ENCODE peak calls at places on chromosomes 2 and 18, in six cellular contexts. E, I, D, V, L and F are unnamed samples.

GRCh38 chr2:10909050-10909995 is 2.4 kb upstream of the KCNF1 start:
- DNase-seq in L (peak), E (peak), D (peak), V (peak), I (peak), F (peak)

GRCh38 chr18:11246883-11247282 is 97.5 kb upstream of the PIEZO2 start:
- DNase-seq in E (no peak), L (no peak), V (no peak), I (no peak), D (no peak), F (no peak)

GRCh38 chr2:180705551-180705950 is 274.9 kb upstream of the UBE2E3 start:
- DNase-seq in V (no peak), D (no peak), L (no peak), E (no peak), I (no peak), F (no peak)

GRCh38 chr2:26945991-26946750 is 24.3 kb upstream of the MAPRE3 start:
- DNase-seq in V (no peak), E (no peak), D (no peak), L (no peak), I (no peak), F (no peak)

GRCh38 chr2:233830111-233830760 is 24.1 kb downstream of the HJURP start:
- DNase-seq in D (no peak), I (no peak), V (no peak), E (no peak), L (no peak), F (no peak)

GRCh38 chr2:161954103-161954502 is 119.9 kb downstream of the DPP4 start:
- DNase-seq in V (no peak), L (no peak), E (no peak), D (peak), I (no peak), F (no peak)

GRCh38 chr18:77250501-77250925 is 865 bp downstream of the GALR1 start:
- DNase-seq in V (no peak), E (peak), D (no peak), L (peak), I (no peak), F (no peak)

GRCh38 chr2:9968940-9969497 is 17.5 kb downstream of the GRHL1 start:
- DNase-seq in D (no peak), L (no peak), I (no peak), E (no peak), V (no peak), F (no peak)

GRCh38 chr2:200130762-200131166 is 175.4 kb downstream of the MAIP1 start:
- DNase-seq in V (no peak), I (no peak), L (no peak), D (no peak), E (no peak), F (no peak)

GRCh38 chr18:79708412-79708811 is 28.8 kb downstream of the CTDP1 start:
- DNase-seq in I (no peak), V (no peak), D (no peak), L (no peak), E (no peak), F (no peak)

GRCh38 chr18:68244786-68245185 is 470.1 kb downstream of the TMX3 start:
- DNase-seq in L (no peak), V (no peak), E (no peak), I (no peak), D (no peak), F (no peak)

GRCh38 chr2:236576978-236577377 is 7.4 kb downstream of the ACKR3 start:
- DNase-seq in D (no peak), E (no peak), V (no peak), I (no peak), L (no peak), F (no peak)

GRCh38 chr2:10173258-10174005 is 50.9 kb downstream of the RRM2 start:
- DNase-seq in I (no peak), E (no peak), L (no peak), D (no peak), V (no peak), F (no peak)

GRCh38 chr2:215899111-215900074 is 114.0 kb downstream of the MREG start:
- DNase-seq in V (no peak), L (no peak), D (no peak), E (no peak), I (no peak), F (no peak)

GRCh38 chr2:31234690-31235503 is 945 bp downstream of the EHD3 start:
- DNase-seq in E (no peak), V (no peak), D (no peak), I (no peak), L (no peak), F (no peak)

GRCh38 chr2:182824056-182824758 is 42.2 kb downstream of the FRZB start:
- DNase-seq in I (no peak), D (no peak), L (no peak), E (no peak), V (no peak), F (no peak)

GRCh38 chr18:50203801-50204604 is 9.1 kb upstream of the MYO5B start:
- DNase-seq in D (peak), E (peak), L (peak), I (peak), V (peak), F (peak)

GRCh38 chr2:76120176-76120575 is 409.5 kb upstream of the GCFC2 start:
- DNase-seq in L (no peak), D (no peak), E (no peak), I (no peak), V (no peak), F (no peak)

GRCh38 chr2:74119912-74120825 is 27.5 kb downstream of the BOLA3 start:
- DNase-seq in D (peak), I (peak), L (peak), E (peak), V (peak), F (peak)

GRCh38 chr2:3648652-3649177 is 9.3 kb upstream of the ALLC start:
- DNase-seq in D (no peak), E (no peak), V (no peak), L (no peak), I (no peak), F (no peak)

GRCh38 chr18:34594243-34594642 is 115.9 kb upstream of the DTNA start:
- DNase-seq in L (no peak), E (no peak), D (no peak), V (no peak), I (no peak), F (no peak)

DNA sequence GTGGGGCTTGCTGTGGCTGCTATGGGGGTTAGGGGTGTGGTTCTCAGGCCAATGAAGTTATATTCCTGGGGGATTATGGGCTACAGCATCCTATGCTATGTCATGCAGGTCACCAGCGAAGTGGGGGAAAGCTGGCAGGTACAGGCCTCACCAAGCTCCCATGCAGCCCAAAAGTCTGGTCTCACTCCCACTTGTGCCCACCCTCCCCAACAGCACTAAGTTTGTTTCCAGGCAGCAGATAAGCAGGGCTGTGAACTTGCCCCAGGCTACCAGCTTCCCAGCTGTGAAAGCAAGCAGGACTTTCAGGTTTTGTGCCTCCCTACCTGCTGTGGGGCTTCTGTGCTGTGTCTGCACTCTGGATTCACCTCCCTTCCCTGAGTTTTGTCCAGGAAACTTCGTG is 469.7 kb downstream of the CPS1 start:
- DNase-seq in E (no peak), L (no peak), V (no peak), D (no peak), I (no peak), F (no peak)
- TF ChIP-seq JUN in E (no peak), L (no peak), V (no peak), D (no peak), I (no peak), F (no peak)

GRCh38 chr18:48098007-48098406 is 167.5 kb upstream of the SMAD2 start:
- DNase-seq in E (no peak), D (no peak), L (no peak), V (no peak), I (no peak), F (no peak)

GRCh38 chr18:48100168-48100495 is 169.7 kb upstream of the SMAD2 start:
- DNase-seq in E (no peak), D (no peak), V (no peak), L (no peak), I (no peak), F (no peak)

GRCh38 chr18:48098538-48098937 is 168.1 kb upstream of the SMAD2 start:
- DNase-seq in D (no peak), L (no peak), I (no peak), V (no peak), E (no peak), F (peak)

GRCh38 chr18:48099481-48100167 is 169.2 kb upstream of the SMAD2 start:
- DNase-seq in I (no peak), E (no peak), L (no peak), V (no peak), D (no peak), F (no peak)

GRCh38 chr18:48100712-48101165 is 170.3 kb upstream of the SMAD2 start:
- DNase-seq in E (peak), I (no peak), L (peak), V (no peak), D (no peak), F (no peak)
- TF ChIP-seq JUN in E (no peak), I (no peak), L (no peak), V (no peak), D (no peak), F (no peak)

GRCh38 chr18:30929065-30929464 is 113.5 kb downstream of the DSC3 start:
- DNase-seq in E (no peak), D (no peak), V (no peak), I (no peak), L (no peak), F (no peak)

GRCh38 chr18:30929718-30930117 is 112.8 kb downstream of the DSC3 start:
- DNase-seq in L (no peak), E (no peak), V (no peak), I (no peak), D (no peak), F (no peak)

GRCh38 chr18:30927517-30928075 is 114.9 kb downstream of the DSC3 start:
- DNase-seq in L (no peak), I (no peak), D (no peak), V (no peak), E (no peak), F (no peak)

GRCh38 chr18:30927042-30927441 is 115.5 kb downstream of the DSC3 start:
- DNase-seq in E (no peak), I (no peak), L (no peak), D (no peak), V (no peak), F (no peak)

GRCh38 chr18:30925795-30926194 is 116.7 kb downstream of the DSC3 start:
- DNase-seq in V (no peak), D (no peak), L (no peak), E (no peak), I (no peak), F (no peak)
- TF ChIP-seq JUN in V (no peak), D (no peak), L (no peak), E (no peak), I (no peak), F (no peak)

GRCh38 chr2:13654416-13654815 is 937.7 kb downstream of the TRIB2 start:
- DNase-seq in V (no peak), I (no peak), D (no peak), E (no peak), L (no peak), F (no peak)

GRCh38 chr2:13652531-13653313 is 936.0 kb downstream of the TRIB2 start:
- DNase-seq in V (no peak), I (no peak), L (no peak), E (no peak), D (no peak), F (no peak)

GRCh38 chr2:13651684-13652131 is 935.0 kb downstream of the TRIB2 start:
- DNase-seq in L (no peak), D (no peak), E (no peak), I (no peak), V (no peak), F (no peak)

DNA sequence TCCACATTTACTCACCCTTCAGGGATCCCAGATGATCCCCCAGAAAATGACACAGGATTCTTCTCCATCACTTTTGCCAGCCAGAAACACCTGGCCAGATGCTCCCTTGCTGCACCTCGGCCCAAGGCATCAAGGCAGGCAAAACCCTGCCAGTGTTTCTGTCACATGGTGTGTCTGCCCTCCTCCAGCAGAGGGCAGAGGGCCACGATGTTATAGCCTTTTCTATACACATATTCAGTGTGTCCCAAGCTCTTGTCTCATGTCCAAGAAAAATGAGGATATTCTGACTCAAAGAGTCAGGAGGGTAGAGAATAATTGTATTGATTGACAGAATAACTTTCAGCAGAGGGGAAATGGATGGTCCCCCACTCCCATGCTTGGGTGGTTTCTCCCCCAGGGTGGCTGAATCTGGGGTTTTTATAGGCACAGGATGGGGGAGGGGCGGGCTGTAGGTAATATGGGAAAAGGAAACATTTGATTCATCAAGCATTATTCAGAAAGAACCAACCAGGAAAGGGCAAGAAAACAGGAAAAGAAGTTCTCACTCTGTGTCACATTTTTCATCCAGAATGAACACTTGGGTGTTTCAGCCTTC is 933.9 kb downstream of the TRIB2 start:
- DNase-seq in L (no peak), E (peak), V (no peak), D (no peak), I (no peak), F (no peak)
- TF ChIP-seq JUN in L (no peak), E (no peak), V (no peak), D (no peak), I (no peak), F (no peak)

DNA sequence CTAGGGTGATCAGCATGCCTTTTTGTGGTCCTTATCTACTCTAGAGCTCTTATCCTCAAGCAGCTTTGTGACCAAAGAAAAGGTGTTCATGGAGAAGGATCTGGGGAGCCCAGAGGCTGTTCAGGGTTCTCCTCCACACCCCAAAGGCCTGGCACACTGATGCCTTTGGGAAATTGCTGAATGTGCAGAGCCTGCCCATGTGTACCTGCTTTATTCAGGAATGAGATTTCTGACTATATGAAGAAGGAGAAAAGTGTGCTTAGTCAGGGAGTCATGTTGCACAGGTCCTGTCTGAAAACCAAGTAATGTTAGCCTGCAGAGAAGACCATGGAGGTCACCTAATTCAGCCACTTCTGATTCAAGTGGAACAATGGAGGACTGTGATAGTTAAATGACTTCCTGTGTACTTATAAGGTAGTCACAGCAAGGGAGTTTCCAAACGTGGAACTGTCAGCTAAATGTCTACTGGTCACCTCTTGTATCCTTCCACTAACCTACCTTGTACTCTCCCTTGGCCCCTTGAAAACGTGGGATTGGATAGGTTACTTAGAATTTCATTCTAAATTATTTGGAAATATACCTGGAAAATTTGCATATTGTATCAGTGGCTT is 81.3 kb downstream of the LIMS1 start:
- DNase-seq in V (peak), I (no peak), D (no peak), E (no peak), L (no peak), F (no peak)
- TF ChIP-seq JUN in V (no peak), I (no peak), D (no peak), E (no peak), L (no peak), F (no peak)

DNA sequence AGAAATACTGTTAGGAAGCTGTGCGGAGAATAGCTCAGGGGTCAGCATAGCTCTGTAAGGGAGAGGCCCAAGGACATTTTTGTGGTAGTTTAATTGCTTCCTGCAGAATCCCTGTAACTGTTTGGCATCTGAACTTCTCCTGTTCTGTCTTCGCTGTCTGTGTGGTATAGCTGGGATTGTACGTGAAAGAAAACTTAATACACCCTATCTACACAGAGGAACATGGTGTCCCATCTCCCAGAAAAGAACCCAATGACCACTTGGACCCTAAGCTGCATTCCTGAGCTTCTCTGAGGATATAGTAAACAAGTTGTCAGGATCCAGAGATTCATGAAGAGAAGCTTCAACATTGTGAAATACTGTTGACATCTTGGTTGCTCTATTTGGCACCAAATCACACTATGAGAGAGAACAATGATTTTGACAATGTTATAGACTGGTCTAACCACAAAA is 81.3 kb downstream of the CDC42EP3 start:
- DNase-seq in L (no peak), I (no peak), D (peak), E (no peak), V (no peak), F (no peak)
- TF ChIP-seq JUN in L (no peak), I (no peak), D (no peak), E (no peak), V (no peak), F (no peak)

GRCh38 chr2:188897096-188897495 is 77.1 kb upstream of the COL3A1 start:
- DNase-seq in L (no peak), D (no peak), E (no peak), V (no peak), I (no peak), F (no peak)
- TF ChIP-seq JUN in L (no peak), D (no peak), E (no peak), V (no peak), I (no peak), F (no peak)

GRCh38 chr18:13443546-13443945 is 225.0 kb downstream of the LDLRAD4 start:
- DNase-seq in V (no peak), E (no peak), L (no peak), I (no peak), D (no peak), F (no peak)
- TF ChIP-seq JUN in V (no peak), E (no peak), L (no peak), I (no peak), D (no peak), F (no peak)

DNA sequence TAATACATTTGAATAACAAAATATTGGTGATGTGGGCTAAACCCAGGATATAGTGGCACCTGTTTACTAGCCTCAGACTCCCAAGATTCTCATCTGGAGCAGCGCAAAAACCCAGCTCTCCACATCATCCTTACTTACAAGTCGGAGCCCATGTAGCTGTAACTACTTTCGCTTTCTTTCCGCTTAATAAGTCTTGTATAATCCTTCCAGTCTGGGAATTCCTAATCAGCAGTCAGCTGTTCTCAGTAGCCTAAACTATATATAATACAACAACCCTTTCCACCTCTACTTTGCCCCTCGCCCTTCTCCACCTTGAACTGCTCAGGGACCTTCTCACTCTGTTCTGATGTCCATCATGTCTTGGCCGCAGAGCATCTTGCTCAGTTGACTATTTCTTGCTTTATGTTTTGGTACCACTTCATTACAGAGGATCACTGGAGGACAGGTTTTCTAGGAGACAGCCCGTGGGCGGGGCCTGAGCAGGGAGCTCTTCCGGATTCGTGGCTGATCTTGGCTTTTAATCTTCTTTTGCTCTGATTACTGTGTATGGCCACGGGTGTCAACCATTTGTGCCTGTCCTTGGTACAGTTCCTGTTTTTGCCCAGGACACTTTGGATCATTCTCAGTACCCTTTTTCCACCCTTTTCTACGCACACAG is 119.9 kb upstream of the SERTAD2 start:
- DNase-seq in I (no peak), L (no peak), V (no peak), D (no peak), E (no peak), F (peak)
- TF ChIP-seq JUN in I (no peak), L (no peak), V (no peak), D (no peak), E (no peak), F (no peak)

GRCh38 chr2:16661536-16661935 is 4.1 kb downstream of the CYRIA start:
- DNase-seq in L (no peak), I (no peak), E (no peak), D (no peak), V (no peak), F (no peak)

GRCh38 chr2:16663121-16663905 is 2.3 kb downstream of the CYRIA start:
- DNase-seq in D (no peak), I (no peak), V (no peak), E (no peak), L (no peak), F (no peak)

GRCh38 chr2:16661936-16662335 is 3.7 kb downstream of the CYRIA start:
- DNase-seq in E (no peak), I (no peak), L (no peak), V (no peak), D (no peak), F (no peak)

GRCh38 chr2:16664052-16664731 is 1.4 kb downstream of the CYRIA start:
- DNase-seq in I (no peak), L (no peak), V (no peak), E (no peak), D (peak), F (no peak)

GRCh38 chr2:16662440-16662839 is 3.2 kb downstream of the CYRIA start:
- DNase-seq in E (no peak), V (no peak), D (peak), I (no peak), L (no peak), F (no peak)
- TF ChIP-seq JUN in E (no peak), V (no peak), D (no peak), I (no peak), L (no peak), F (no peak)